ENCODE peak calls at places on chromosomes 5 and 9, in four cellular contexts. One of them, this sample, is unnamed.

GRCh38 chr5:139335811-139336210 is 5.8 kb upstream of the PAIP2 start:
- DNase-seq in left ventricle myocardium inferior: no peak
- DNase-seq in CD8-positive, alpha-beta memory T cell: no peak
- DNase-seq in mucosa of descending colon: no peak
- DNase-seq in this sample: no peak

GRCh38 chr5:78566747-78567449 is 81.7 kb downstream of the LHFPL2 start:
- DNase-seq in CD8-positive, alpha-beta memory T cell: no peak
- DNase-seq in left ventricle myocardium inferior: no peak
- DNase-seq in mucosa of descending colon: no peak
- DNase-seq in this sample: no peak

GRCh38 chr5:131373265-131373664 is 109.4 kb downstream of the CDC42SE2 start:
- DNase-seq in left ventricle myocardium inferior: no peak
- DNase-seq in CD8-positive, alpha-beta memory T cell: no peak
- DNase-seq in mucosa of descending colon: no peak
- DNase-seq in this sample: no peak

GRCh38 chr9:8224381-8224791 is 424.8 kb upstream of the DMAC1 start:
- DNase-seq in mucosa of descending colon: no peak
- DNase-seq in left ventricle myocardium inferior: no peak
- DNase-seq in CD8-positive, alpha-beta memory T cell: no peak
- DNase-seq in this sample: no peak

GRCh38 chr5:1545798-1546355 is 22.1 kb upstream of the LPCAT1 start:
- DNase-seq in CD8-positive, alpha-beta memory T cell: no peak
- DNase-seq in left ventricle myocardium inferior: no peak
- DNase-seq in mucosa of descending colon: no peak
- DNase-seq in this sample: no peak

GRCh38 chr9:130815242-130815808 is 19.7 kb upstream of the ABL1 start:
- DNase-seq in mucosa of descending colon: no peak
- DNase-seq in CD8-positive, alpha-beta memory T cell: no peak
- DNase-seq in left ventricle myocardium inferior: no peak
- DNase-seq in this sample: no peak

GRCh38 chr5:78746990-78747389 is 98.4 kb upstream of the LHFPL2 start:
- DNase-seq in CD8-positive, alpha-beta memory T cell: no peak
- DNase-seq in left ventricle myocardium inferior: no peak
- DNase-seq in mucosa of descending colon: no peak
- DNase-seq in this sample: no peak

GRCh38 chr9:105401651-105402050 is 46.2 kb upstream of the FSD1L start:
- DNase-seq in CD8-positive, alpha-beta memory T cell: no peak
- DNase-seq in left ventricle myocardium inferior: no peak
- DNase-seq in mucosa of descending colon: no peak
- DNase-seq in this sample: no peak

GRCh38 chr5:82417776-82418607 is 139.8 kb upstream of the RPS23 start:
- DNase-seq in mucosa of descending colon: no peak
- DNase-seq in left ventricle myocardium inferior: no peak
- DNase-seq in CD8-positive, alpha-beta memory T cell: no peak
- DNase-seq in this sample: no peak

GRCh38 chr5:149413477-149414210 is 34.6 kb upstream of the IL17B start:
- DNase-seq in mucosa of descending colon: no peak
- DNase-seq in left ventricle myocardium inferior: no peak
- DNase-seq in CD8-positive, alpha-beta memory T cell: no peak
- DNase-seq in this sample: no peak

GRCh38 chr9:105435453-105435852 is 12.4 kb upstream of the FSD1L start:
- DNase-seq in mucosa of descending colon: no peak
- DNase-seq in left ventricle myocardium inferior: no peak
- DNase-seq in CD8-positive, alpha-beta memory T cell: no peak
- DNase-seq in this sample: no peak

GRCh38 chr9:89695441-89695891 is 90.7 kb downstream of the GADD45G start:
- DNase-seq in CD8-positive, alpha-beta memory T cell: no peak
- DNase-seq in left ventricle myocardium inferior: no peak
- DNase-seq in mucosa of descending colon: no peak
- DNase-seq in this sample: no peak

GRCh38 chr9:131069699-131070098 is 26.6 kb upstream of the AIF1L start:
- DNase-seq in left ventricle myocardium inferior: no peak
- DNase-seq in CD8-positive, alpha-beta memory T cell: no peak
- DNase-seq in mucosa of descending colon: no peak
- DNase-seq in this sample: no peak

GRCh38 chr5:34053133-34053532 is 10.1 kb upstream of the C1QTNF3 start:
- DNase-seq in mucosa of descending colon: no peak
- DNase-seq in left ventricle myocardium inferior: no peak
- DNase-seq in CD8-positive, alpha-beta memory T cell: no peak
- DNase-seq in this sample: no peak

GRCh38 chr5:153559926-153560325 is 69.5 kb downstream of the GRIA1 start:
- DNase-seq in left ventricle myocardium inferior: no peak
- DNase-seq in CD8-positive, alpha-beta memory T cell: no peak
- DNase-seq in mucosa of descending colon: no peak
- DNase-seq in this sample: no peak

GRCh38 chr5:155193483-155194107 is 180.0 kb downstream of the KIF4B start:
- DNase-seq in mucosa of descending colon: no peak
- DNase-seq in CD8-positive, alpha-beta memory T cell: no peak
- DNase-seq in left ventricle myocardium inferior: peak; percentile 49
- DNase-seq in this sample: no peak

GRCh38 chr9:7387844-7388243 is 411.7 kb downstream of the DMAC1 start:
- DNase-seq in mucosa of descending colon: no peak
- DNase-seq in CD8-positive, alpha-beta memory T cell: no peak
- DNase-seq in left ventricle myocardium inferior: peak; percentile 20
- DNase-seq in this sample: no peak

GRCh38 chr9:99411479-99412100 is 189.5 kb downstream of the SEC61B start:
- DNase-seq in left ventricle myocardium inferior: no peak
- DNase-seq in CD8-positive, alpha-beta memory T cell: no peak
- DNase-seq in mucosa of descending colon: no peak
- DNase-seq in this sample: no peak

GRCh38 chr5:104913840-104914239 is 1351.3 kb upstream of the NUDT12 start:
- DNase-seq in left ventricle myocardium inferior: no peak
- DNase-seq in CD8-positive, alpha-beta memory T cell: no peak
- DNase-seq in mucosa of descending colon: no peak
- DNase-seq in this sample: no peak

GRCh38 chr9:105264380-105264779 is 19.9 kb downstream of the SLC44A1 start:
- DNase-seq in mucosa of descending colon: no peak
- DNase-seq in CD8-positive, alpha-beta memory T cell: no peak
- DNase-seq in left ventricle myocardium inferior: no peak
- DNase-seq in this sample: no peak

GRCh38 chr9:81737871-81738507 is 48.6 kb upstream of the TLE1 start:
- DNase-seq in left ventricle myocardium inferior: no peak
- DNase-seq in CD8-positive, alpha-beta memory T cell: no peak
- DNase-seq in mucosa of descending colon: no peak
- DNase-seq in this sample: no peak

GRCh38 chr9:38026021-38026809 is 42.8 kb downstream of the SHB start:
- DNase-seq in left ventricle myocardium inferior: no peak
- DNase-seq in CD8-positive, alpha-beta memory T cell: no peak
- DNase-seq in mucosa of descending colon: no peak
- DNase-seq in this sample: no peak

GRCh38 chr9:113523421-113524141 is 60.1 kb downstream of the RGS3 start:
- DNase-seq in left ventricle myocardium inferior: peak; percentile 60
- DNase-seq in mucosa of descending colon: peak; percentile 75
- DNase-seq in CD8-positive, alpha-beta memory T cell: peak; percentile 54
- DNase-seq in this sample: peak; percentile 50

GRCh38 chr9:1759901-1760300 is 255.2 kb upstream of the SMARCA2 start:
- DNase-seq in CD8-positive, alpha-beta memory T cell: no peak
- DNase-seq in mucosa of descending colon: no peak
- DNase-seq in left ventricle myocardium inferior: no peak
- DNase-seq in this sample: no peak

GRCh38 chr5:151182976-151183375 is 25.4 kb upstream of the ANXA6 start:
- DNase-seq in mucosa of descending colon: no peak
- DNase-seq in CD8-positive, alpha-beta memory T cell: no peak
- DNase-seq in left ventricle myocardium inferior: no peak
- DNase-seq in this sample: no peak